ENCODE peak calls at places on chromosomes 3 and 15, in seven cellular contexts. G, Z, E, P, I, C and N are unnamed samples.

GRCh38 chr15:84991313-84991712 is 9.7 kb downstream of the PDE8A start:
- DNase-seq in G (no peak), Z (no peak), E (no peak), P (no peak), I (no peak), C (no peak), N (no peak)

GRCh38 chr15:89674526-89674925 is 4.6 kb downstream of the PLIN1 start:
- DNase-seq in G (no peak), Z (no peak), E (no peak), P (no peak), I (no peak), C (no peak), N (no peak)

GRCh38 chr15:41832875-41833274 is 5.0 kb downstream of the JMJD7 start:
- DNase-seq in G (peak), Z (peak), E (no peak), P (no peak), I (no peak), C (peak), N (no peak)

GRCh38 chr15:31298707-31299172 is 27.9 kb upstream of the KLF13 start:
- DNase-seq in G (no peak), Z (no peak), E (no peak), P (no peak), I (peak), C (no peak), N (no peak)

GRCh38 chr15:37880009-37880834 is 54.2 kb upstream of the TMCO5A start:
- DNase-seq in G (peak), Z (peak), E (no peak), P (no peak), I (peak), C (peak), N (no peak)

GRCh38 chr3:169460035-169460434 is 203.5 kb downstream of the MECOM start:
- DNase-seq in G (no peak), Z (no peak), E (no peak), P (no peak), I (no peak), C (no peak), N (no peak)

GRCh38 chr15:63436872-63437375 is 55.3 kb upstream of the CA12 start:
- DNase-seq in G (peak), Z (peak), E (peak), P (peak), I (no peak), C (peak), N (peak)

GRCh38 chr3:80367149-80367548 is 599.4 kb upstream of the ROBO1 start:
- DNase-seq in G (no peak), Z (no peak), E (no peak), P (no peak), I (no peak), C (no peak), N (no peak)

GRCh38 chr3:152155654-152156053 is 113.1 kb upstream of the MBNL1 start:
- DNase-seq in G (no peak), Z (no peak), E (no peak), P (no peak), I (no peak), C (no peak), N (no peak)

GRCh38 chr15:60390931-60391501 is 6.8 kb downstream of the ANXA2 start:
- DNase-seq in G (peak), Z (peak), E (peak), P (no peak), I (peak), C (peak), N (no peak)

GRCh38 chr15:63043391-63044076 is 987 bp downstream of the TPM1 start:
- DNase-seq in G (no peak), Z (no peak), E (peak), P (no peak), I (no peak), C (no peak), N (no peak)

GRCh38 chr3:71695000-71695482 is 30.2 kb downstream of the EIF4E3 start:
- DNase-seq in G (no peak), Z (no peak), E (no peak), P (no peak), I (no peak), C (peak), N (no peak)

GRCh38 chr3:44529927-44530326 is 25.1 kb upstream of the ZKSCAN7 start:
- DNase-seq in G (no peak), Z (peak), E (no peak), P (no peak), I (no peak), C (no peak), N (no peak)

GRCh38 chr3:164467027-164467426 is 611.3 kb downstream of the SI start:
- DNase-seq in G (no peak), Z (no peak), E (no peak), P (no peak), I (no peak), C (peak), N (no peak)

GRCh38 chr3:151156618-151157216 is 46.3 kb downstream of the GPR171 start:
- DNase-seq in G (peak), Z (peak), E (no peak), P (no peak), I (peak), C (peak), N (peak)

GRCh38 chr3:113912551-113913246 is 35.1 kb upstream of the ZDHHC23 start:
- DNase-seq in G (peak), Z (peak), E (no peak), P (peak), I (peak), C (peak), N (peak)